ENCODE peak calls at places on chromosomes 3 and 15, in five cellular contexts. Z is SK-N-SH, H is neural progenitor cell, U is psoas muscle, Q is left ventricle myocardium inferior. Y is an unnamed sample.

GRCh38 chr15:78201281-78202190 is 32.8 kb downstream of the ACSBG1 start:
- DNase-seq in Z (peak; percentile 4), H (no peak), U (no peak), Q (no peak), Y (peak; percentile 13)

GRCh38 chr3:106215047-106215446 is 346.2 kb upstream of the CBLB start:
- DNase-seq in Z (no peak), H (no peak), U (no peak), Q (no peak), Y (no peak)

GRCh38 chr3:52633786-52634185 is 51.9 kb downstream of the PBRM1 start:
- DNase-seq in Z (no peak), H (no peak), U (no peak), Q (no peak), Y (no peak)

GRCh38 chr3:138861755-138862333 is 27.1 kb upstream of the PIK3CB start:
- DNase-seq in Z (no peak), H (peak; percentile 61), U (no peak), Q (no peak), Y (no peak)

GRCh38 chr15:68389936-68390790 is 41.8 kb downstream of the ITGA11 start:
- DNase-seq in Z (no peak), H (no peak), U (no peak), Q (no peak), Y (no peak)

GRCh38 chr3:139937674-139938279 is 2.8 kb downstream of the CLSTN2 start:
- DNase-seq in Z (peak; percentile 59), H (peak; percentile 48), U (peak; percentile 40), Q (peak; percentile 22), Y (peak; percentile 66)

GRCh38 chr3:107641572-107642307 is 119.0 kb downstream of the BBX start:
- DNase-seq in Z (no peak), H (no peak), U (no peak), Q (no peak), Y (no peak)

GRCh38 chr15:75211436-75212199 is 9.9 kb downstream of the C15orf39 start:
- DNase-seq in Z (no peak), H (no peak), U (no peak), Q (no peak), Y (no peak)

GRCh38 chr3:138381413-138381901 is 33.1 kb downstream of the MRAS start:
- DNase-seq in Z (no peak), H (no peak), U (peak; percentile 32), Q (peak; percentile 56), Y (peak; percentile 70)

GRCh38 chr3:120126016-120126415 is 31.8 kb upstream of the GSK3B start:
- DNase-seq in Z (no peak), H (no peak), U (no peak), Q (no peak), Y (no peak)

GRCh38 chr3:18070231-18070630 is 327.8 kb upstream of the TBC1D5 start:
- DNase-seq in Z (no peak), H (no peak), U (no peak), Q (no peak), Y (no peak)

GRCh38 chr3:151008699-151009098 is 36.2 kb upstream of the CLRN1 start:
- DNase-seq in Z (peak; percentile 8), H (peak; percentile 53), U (no peak), Q (no peak), Y (no peak)

GRCh38 chr3:23806322-23807160 is 786 bp downstream of the UBE2E1 start:
- DNase-seq in Z (peak; percentile 80), H (peak; percentile 67), U (peak; percentile 28), Q (peak; percentile 34), Y (peak; percentile 35)

GRCh38 chr3:30607032-30607833 is 832 bp downstream of the TGFBR2 start:
- DNase-seq in Z (no peak), H (peak; percentile 58), U (peak; percentile 67), Q (peak; percentile 82), Y (peak; percentile 72)

GRCh38 chr15:29933043-29933442 is 110.8 kb upstream of the TJP1 start:
- DNase-seq in Z (no peak), H (no peak), U (no peak), Q (no peak), Y (no peak)
- H3K4me1 ChIP-seq in Z (no peaks in the 10 kb centered on the region), H (no peaks in the 10 kb centered on the region), U (no peaks in the 10 kb centered on the region), Q (no peaks in the 10 kb centered on the region), Y (no peaks in the 10 kb centered on the region)

GRCh38 chr3:177345049-177345972 is 148.0 kb upstream of the TBL1XR1 start:
- DNase-seq in Z (peak; percentile 28), H (no peak), U (peak; percentile 86), Q (peak; percentile 84), Y (peak; percentile 89)

GRCh38 chr3:177343122-177343521 is 145.8 kb upstream of the TBL1XR1 start:
- DNase-seq in Z (no peak), H (no peak), U (no peak), Q (no peak), Y (no peak)

GRCh38 chr3:177338697-177339219 is 141.5 kb upstream of the TBL1XR1 start:
- DNase-seq in Z (no peak), H (no peak), U (no peak), Q (no peak), Y (no peak)

GRCh38 chr3:177340243-177340830 is 143.1 kb upstream of the TBL1XR1 start:
- DNase-seq in Z (no peak), H (no peak), U (no peak), Q (no peak), Y (no peak)

GRCh38 chr3:177341766-177342165 is 144.5 kb upstream of the TBL1XR1 start:
- DNase-seq in Z (no peak), H (no peak), U (no peak), Q (no peak), Y (no peak)
- H3K4me1 ChIP-seq in Z (peaks cover 43% of the 10 kb centered on the region), H (peaks cover 16% of the 10 kb centered on the region), U (peaks cover 37% of the 10 kb centered on the region), Q (peaks cover 76% of the 10 kb centered on the region), Y (peaks cover 19% of the 10 kb centered on the region)

DNA sequence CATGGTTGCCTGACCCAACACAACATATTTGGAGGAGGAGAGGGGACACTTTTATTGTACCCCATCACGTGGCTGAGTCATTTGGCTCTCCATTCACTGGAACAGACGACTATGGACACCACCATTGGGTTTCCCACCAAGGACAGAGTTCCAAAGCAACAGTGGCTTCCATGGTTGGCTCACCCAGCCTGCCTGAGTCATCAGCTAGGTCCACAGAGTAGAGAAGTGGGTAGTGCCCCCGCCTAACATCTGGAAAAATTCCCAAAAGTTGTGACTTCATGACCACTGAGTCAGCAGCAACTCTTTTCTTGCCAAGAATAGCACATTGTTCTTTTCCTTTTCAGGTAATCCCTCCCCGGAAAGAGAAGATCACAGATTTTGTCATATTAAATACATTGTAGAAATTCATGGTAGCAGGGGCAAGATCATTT is 3.0 kb upstream of the PPP1R2 start:
- DNase-seq in Z (no peak), H (no peak), U (peak; percentile 50), Q (no peak), Y (no peak)
- H3K4me1 ChIP-seq in Z (peaks cover 18% of the 10 kb centered on the region), H (peaks cover 5% of the 10 kb centered on the region), U (peaks cover 32% of the 10 kb centered on the region), Q (peaks cover 67% of the 10 kb centered on the region), Y (peaks cover 16% of the 10 kb centered on the region)

DNA sequence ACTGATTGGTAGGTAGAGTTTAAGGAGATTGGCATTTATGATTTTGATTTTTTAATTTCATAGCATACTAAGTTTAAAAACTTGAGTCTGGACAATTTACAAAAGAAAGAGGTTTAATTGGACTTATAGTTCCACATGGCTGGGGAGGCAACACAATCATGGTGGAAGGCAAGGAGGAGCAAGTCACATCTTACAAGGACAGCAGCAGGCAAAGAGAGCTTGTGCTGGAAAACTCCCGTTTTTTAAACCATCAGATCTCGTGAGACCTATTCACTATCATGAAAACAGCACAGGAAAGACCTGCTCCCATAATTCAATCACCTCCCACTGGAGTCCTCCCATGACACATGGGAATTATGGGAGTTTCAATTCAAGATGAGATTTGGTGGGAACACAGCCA is 630.9 kb upstream of the NR2F2 start:
- DNase-seq in Z (no peak), H (no peak), U (no peak), Q (no peak), Y (no peak)
- H3K4me1 ChIP-seq in Z (no peaks in the 10 kb centered on the region), H (no peaks in the 10 kb centered on the region), U (no peaks in the 10 kb centered on the region), Q (no peaks in the 10 kb centered on the region), Y (no peaks in the 10 kb centered on the region)

GRCh38 chr3:115139072-115139471 is 8.0 kb downstream of the ZBTB20 start:
- DNase-seq in Z (no peak), H (no peak), U (no peak), Q (no peak), Y (no peak)
- H3K4me1 ChIP-seq in Z (no peaks in the 10 kb centered on the region), H (no peaks in the 10 kb centered on the region), U (peaks cover 50% of the 10 kb centered on the region), Q (peaks cover 42% of the 10 kb centered on the region), Y (peaks cover 6% of the 10 kb centered on the region)

GRCh38 chr3:187040637-187041361 is 98.5 kb downstream of the RPL39L start:
- DNase-seq in Z (no peak), H (no peak), U (no peak), Q (no peak), Y (no peak)

GRCh38 chr3:187039723-187040414 is 99.4 kb downstream of the RPL39L start:
- DNase-seq in Z (no peak), H (no peak), U (no peak), Q (no peak), Y (no peak)

GRCh38 chr3:187042874-187043458 is 96.3 kb downstream of the RPL39L start:
- DNase-seq in Z (no peak), H (no peak), U (no peak), Q (no peak), Y (no peak)

GRCh38 chr3:187042062-187042745 is 97.1 kb downstream of the RPL39L start:
- DNase-seq in Z (no peak), H (no peak), U (no peak), Q (no peak), Y (no peak)

DNA sequence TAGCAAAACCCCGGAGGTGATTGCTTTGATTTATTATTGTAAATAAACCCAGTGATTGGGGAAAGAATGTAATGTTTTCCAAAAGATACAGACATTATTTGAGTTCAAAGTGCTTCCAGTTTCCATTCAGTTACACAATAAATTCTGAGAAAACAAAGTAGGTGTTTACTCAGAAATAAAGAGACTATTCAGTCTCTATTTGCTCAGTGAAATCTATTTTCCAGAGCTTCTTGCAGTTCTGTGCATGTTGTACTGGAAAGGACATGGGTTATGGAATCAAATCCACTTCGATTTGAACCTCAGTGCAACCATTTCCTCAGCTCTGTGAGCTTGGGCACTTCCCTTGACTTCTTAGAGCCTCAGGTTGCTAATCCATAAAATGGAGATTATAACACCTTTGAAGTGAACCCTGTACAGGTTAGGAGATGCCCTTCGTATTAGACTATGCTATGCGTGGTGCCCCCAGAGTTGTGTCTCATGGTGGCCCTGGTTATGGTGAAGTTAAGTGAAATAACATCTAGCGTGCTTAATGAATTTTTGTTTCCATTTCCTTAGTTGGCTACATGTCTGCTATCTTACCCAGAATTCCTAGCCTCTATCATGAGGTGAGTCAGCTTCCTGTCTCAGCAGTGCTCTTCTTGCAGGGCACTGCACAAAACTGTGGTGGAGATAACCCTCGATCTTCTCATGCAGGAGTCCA is 97.8 kb downstream of the RPL39L start:
- DNase-seq in Z (no peak), H (no peak), U (no peak), Q (no peak), Y (no peak)
- H3K4me1 ChIP-seq in Z (peaks cover 13% of the 10 kb centered on the region), H (no peaks in the 10 kb centered on the region), U (peaks cover 3% of the 10 kb centered on the region), Q (peaks cover 76% of the 10 kb centered on the region), Y (no peaks in the 10 kb centered on the region)

GRCh38 chr3:38003817-38004414 is 13.3 kb downstream of the VILL start:
- DNase-seq in Z (no peak), H (no peak), U (no peak), Q (peak; percentile 61), Y (no peak)
- H3K4me1 ChIP-seq in Z (no peaks in the 10 kb centered on the region), H (no peaks in the 10 kb centered on the region), U (peaks cover 10% of the 10 kb centered on the region), Q (peaks cover 35% of the 10 kb centered on the region), Y (peaks cover 37% of the 10 kb centered on the region)

Y was measured in testis.